ENCODE peak calls at places on chromosome 2, in ten cellular contexts. One of them, this sample, is unnamed.

GRCh38 chr2:141711627-141712026 is 419.2 kb downstream of the LRP1B start:
- DNase-seq in breast epithelium: no peak
- DNase-seq in IMR-90: no peak
- DNase-seq in K562: no peak
- DNase-seq in thyroid gland: no peak
- DNase-seq in heart left ventricle: no peak
- DNase-seq in endothelial cell of umbilical vein: no peak
- DNase-seq in ovary: no peak
- DNase-seq in vagina: no peak
- DNase-seq in upper lobe of left lung: no peak
- DNase-seq in this sample: no peak

GRCh38 chr2:16226942-16227664 is 286.8 kb downstream of the MYCN start:
- DNase-seq in breast epithelium: peak; percentile 21
- DNase-seq in IMR-90: no peak
- DNase-seq in K562: no peak
- DNase-seq in thyroid gland: peak; percentile 87
- DNase-seq in heart left ventricle: no peak
- DNase-seq in endothelial cell of umbilical vein: no peak
- DNase-seq in ovary: no peak
- DNase-seq in vagina: no peak
- DNase-seq in upper lobe of left lung: no peak
- DNase-seq in this sample: no peak

GRCh38 chr2:68336192-68336591 is 16.4 kb upstream of the CNRIP1 start:
- DNase-seq in breast epithelium: no peak
- DNase-seq in IMR-90: peak; percentile 83
- DNase-seq in K562: no peak
- DNase-seq in thyroid gland: no peak
- DNase-seq in heart left ventricle: no peak
- DNase-seq in endothelial cell of umbilical vein: peak; percentile 4
- DNase-seq in ovary: no peak
- DNase-seq in vagina: no peak
- DNase-seq in upper lobe of left lung: no peak
- DNase-seq in this sample: no peak

GRCh38 chr2:228768818-228769217 is 502.3 kb downstream of the PID1 start:
- DNase-seq in breast epithelium: no peak
- DNase-seq in IMR-90: peak; percentile 64
- DNase-seq in K562: no peak
- DNase-seq in thyroid gland: no peak
- DNase-seq in heart left ventricle: no peak
- DNase-seq in endothelial cell of umbilical vein: no peak
- DNase-seq in ovary: no peak
- DNase-seq in vagina: no peak
- DNase-seq in upper lobe of left lung: no peak
- DNase-seq in this sample: no peak

GRCh38 chr2:32355976-32356734 is 668 bp upstream of the BIRC6 start:
- DNase-seq in breast epithelium: no peak
- DNase-seq in IMR-90: no peak
- DNase-seq in K562: no peak
- DNase-seq in thyroid gland: no peak
- DNase-seq in heart left ventricle: no peak
- DNase-seq in endothelial cell of umbilical vein: no peak
- DNase-seq in ovary: no peak
- DNase-seq in vagina: no peak
- DNase-seq in upper lobe of left lung: no peak
- DNase-seq in this sample: no peak

GRCh38 chr2:51213826-51214225 is 181.9 kb upstream of the NRXN1 start:
- DNase-seq in breast epithelium: no peak
- DNase-seq in IMR-90: peak; percentile 54
- DNase-seq in K562: no peak
- DNase-seq in thyroid gland: no peak
- DNase-seq in heart left ventricle: no peak
- DNase-seq in endothelial cell of umbilical vein: no peak
- DNase-seq in ovary: no peak
- DNase-seq in vagina: no peak
- DNase-seq in upper lobe of left lung: no peak
- DNase-seq in this sample: no peak

GRCh38 chr2:99949963-99950362 is 192.4 kb downstream of the AFF3 start:
- DNase-seq in breast epithelium: no peak
- DNase-seq in IMR-90: no peak
- DNase-seq in K562: no peak
- DNase-seq in thyroid gland: no peak
- DNase-seq in heart left ventricle: no peak
- DNase-seq in endothelial cell of umbilical vein: no peak
- DNase-seq in ovary: no peak
- DNase-seq in vagina: no peak
- DNase-seq in upper lobe of left lung: no peak
- DNase-seq in this sample: no peak

GRCh38 chr2:189528617-189529016 is 52.0 kb downstream of the SLC40A1 start:
- DNase-seq in breast epithelium: no peak
- DNase-seq in IMR-90: no peak
- DNase-seq in K562: no peak
- DNase-seq in thyroid gland: no peak
- DNase-seq in heart left ventricle: no peak
- DNase-seq in endothelial cell of umbilical vein: peak; percentile 88
- DNase-seq in ovary: no peak
- DNase-seq in vagina: no peak
- DNase-seq in upper lobe of left lung: no peak
- DNase-seq in this sample: no peak

GRCh38 chr2:99450199-99450598 is 39.6 kb downstream of the REV1 start:
- DNase-seq in breast epithelium: no peak
- DNase-seq in IMR-90: no peak
- DNase-seq in K562: no peak
- DNase-seq in thyroid gland: no peak
- DNase-seq in heart left ventricle: no peak
- DNase-seq in endothelial cell of umbilical vein: no peak
- DNase-seq in ovary: no peak
- DNase-seq in vagina: no peak
- DNase-seq in upper lobe of left lung: no peak
- DNase-seq in this sample: no peak

GRCh38 chr2:196987654-196988364 is 61.3 kb upstream of the PGAP1 start:
- DNase-seq in breast epithelium: no peak
- DNase-seq in IMR-90: peak; percentile 98
- DNase-seq in K562: peak; percentile 17
- DNase-seq in thyroid gland: no peak
- DNase-seq in heart left ventricle: no peak
- DNase-seq in endothelial cell of umbilical vein: peak; percentile 98
- DNase-seq in ovary: peak; percentile 49
- DNase-seq in vagina: no peak
- DNase-seq in upper lobe of left lung: no peak
- DNase-seq in this sample: peak; percentile 70

DNA sequence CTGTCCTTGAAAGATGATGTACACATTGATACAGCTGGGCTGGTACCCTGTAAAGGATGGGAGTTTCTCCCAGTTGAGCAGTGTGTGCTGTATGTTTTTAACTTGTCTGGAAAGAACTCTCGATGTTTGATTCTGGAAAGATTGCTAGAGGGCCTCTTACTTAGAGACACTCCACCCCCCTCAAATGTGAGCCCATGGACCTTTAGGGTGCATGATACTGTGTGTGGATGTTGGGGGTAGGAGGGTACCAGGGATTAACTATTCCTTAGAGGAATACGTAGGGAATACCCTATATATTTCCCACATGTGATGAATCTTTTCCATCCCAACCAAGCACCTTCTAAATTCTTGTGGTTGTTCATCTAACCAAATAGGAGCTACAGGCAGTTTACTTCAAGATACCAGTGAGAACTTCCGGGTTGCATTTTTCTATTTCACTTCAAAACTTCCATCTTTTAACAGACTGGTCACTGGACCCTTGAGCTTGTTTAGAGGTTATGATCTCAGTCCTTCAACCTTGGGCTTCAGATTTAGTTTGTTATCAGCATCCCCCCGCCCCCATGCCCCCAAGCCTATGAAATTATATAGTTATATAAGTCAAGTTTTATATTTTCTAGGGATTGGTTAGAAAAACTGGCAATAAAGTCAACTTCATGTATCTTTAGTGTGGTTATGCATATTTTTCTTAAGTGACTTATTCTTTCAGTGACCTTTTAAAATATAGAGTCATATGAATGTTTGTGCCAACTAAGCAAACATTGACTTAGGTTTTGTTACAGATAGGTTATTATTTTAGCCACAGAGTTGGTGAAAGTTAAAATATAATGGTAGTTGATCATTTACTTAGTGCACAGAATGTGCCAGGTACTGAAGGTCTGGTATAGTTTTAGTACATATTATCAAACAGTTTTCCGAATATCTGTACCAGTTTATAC is 18.2 kb downstream of the AFTPH start:
- DNase-seq in breast epithelium: no peak
- DNase-seq in IMR-90: no peak
- DNase-seq in K562: no peak
- DNase-seq in thyroid gland: no peak
- DNase-seq in heart left ventricle: no peak
- DNase-seq in endothelial cell of umbilical vein: no peak
- DNase-seq in ovary: no peak
- DNase-seq in vagina: no peak
- DNase-seq in upper lobe of left lung: no peak
- DNase-seq in this sample: no peak
- H3K4me1 ChIP-seq in breast epithelium: no peaks in the 10 kb centered on the region
- H3K4me1 ChIP-seq in IMR-90: peaks cover 5% of the 10 kb centered on the region
- H3K4me1 ChIP-seq in K562: no peaks in the 10 kb centered on the region
- H3K4me1 ChIP-seq in thyroid gland: peaks cover 12% of the 10 kb centered on the region
- H3K4me1 ChIP-seq in heart left ventricle: peaks cover 6% of the 10 kb centered on the region
- H3K4me1 ChIP-seq in endothelial cell of umbilical vein: no peaks in the 10 kb centered on the region
- H3K4me1 ChIP-seq in ovary: no peaks in the 10 kb centered on the region
- H3K4me1 ChIP-seq in vagina: peaks cover 13% of the 10 kb centered on the region
- H3K4me1 ChIP-seq in upper lobe of left lung: peaks cover 19% of the 10 kb centered on the region
- H3K4me1 ChIP-seq in this sample: peaks cover 23% of the 10 kb centered on the region

DNA sequence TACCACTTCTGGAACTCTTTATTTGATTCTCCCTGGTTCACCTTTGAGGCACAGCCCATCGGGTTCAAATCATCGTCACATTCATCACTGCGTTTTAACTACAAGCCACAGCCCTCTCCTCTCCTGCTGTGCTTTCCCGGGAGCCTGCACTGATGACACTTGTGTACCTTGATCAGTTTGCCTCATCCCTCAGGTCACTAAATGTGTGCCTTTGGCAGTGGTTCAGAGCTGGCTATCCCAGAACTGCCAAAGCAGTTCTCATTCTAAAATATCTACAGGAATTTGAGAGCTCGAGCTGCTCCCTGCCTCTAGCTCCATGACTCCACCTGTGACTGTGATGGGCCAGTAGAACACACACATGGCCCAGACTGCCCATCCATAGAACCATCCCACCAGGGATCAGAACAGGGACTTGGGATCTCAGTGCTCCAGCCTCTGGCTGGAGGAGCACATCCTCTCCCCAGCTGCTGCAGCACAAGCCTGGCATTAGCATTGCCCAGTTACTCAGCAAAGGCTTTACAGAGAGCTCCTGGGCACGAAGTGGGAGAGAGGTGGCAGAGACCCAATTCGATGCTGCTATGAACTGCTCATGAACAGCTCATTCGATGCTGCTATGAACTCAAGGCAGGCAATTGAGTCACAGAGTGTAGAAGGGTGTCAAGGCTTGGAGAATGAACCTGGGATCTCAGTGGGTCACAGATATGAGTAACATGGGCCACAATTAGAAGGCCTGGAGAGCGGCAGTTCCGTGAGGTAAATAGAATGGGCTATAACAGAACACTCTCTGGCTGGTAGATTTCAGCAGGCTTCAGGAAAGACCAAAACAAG is 41.9 kb downstream of the EVA1A start:
- DNase-seq in breast epithelium: no peak
- DNase-seq in IMR-90: peak; percentile 35
- DNase-seq in K562: no peak
- DNase-seq in thyroid gland: no peak
- DNase-seq in heart left ventricle: no peak
- DNase-seq in endothelial cell of umbilical vein: no peak
- DNase-seq in ovary: no peak
- DNase-seq in vagina: no peak
- DNase-seq in upper lobe of left lung: no peak
- DNase-seq in this sample: no peak
- TF ChIP-seq POLR2A in breast epithelium: no peak
- TF ChIP-seq POLR2A in IMR-90: no peak
- TF ChIP-seq POLR2A in K562: no peak
- TF ChIP-seq POLR2A in thyroid gland: no peak
- TF ChIP-seq POLR2A in heart left ventricle: no peak
- TF ChIP-seq POLR2A in endothelial cell of umbilical vein: no peak
- TF ChIP-seq POLR2A in ovary: no peak
- TF ChIP-seq POLR2A in vagina: no peak
- TF ChIP-seq POLR2A in upper lobe of left lung: no peak
- TF ChIP-seq POLR2A in this sample: no peak

DNA sequence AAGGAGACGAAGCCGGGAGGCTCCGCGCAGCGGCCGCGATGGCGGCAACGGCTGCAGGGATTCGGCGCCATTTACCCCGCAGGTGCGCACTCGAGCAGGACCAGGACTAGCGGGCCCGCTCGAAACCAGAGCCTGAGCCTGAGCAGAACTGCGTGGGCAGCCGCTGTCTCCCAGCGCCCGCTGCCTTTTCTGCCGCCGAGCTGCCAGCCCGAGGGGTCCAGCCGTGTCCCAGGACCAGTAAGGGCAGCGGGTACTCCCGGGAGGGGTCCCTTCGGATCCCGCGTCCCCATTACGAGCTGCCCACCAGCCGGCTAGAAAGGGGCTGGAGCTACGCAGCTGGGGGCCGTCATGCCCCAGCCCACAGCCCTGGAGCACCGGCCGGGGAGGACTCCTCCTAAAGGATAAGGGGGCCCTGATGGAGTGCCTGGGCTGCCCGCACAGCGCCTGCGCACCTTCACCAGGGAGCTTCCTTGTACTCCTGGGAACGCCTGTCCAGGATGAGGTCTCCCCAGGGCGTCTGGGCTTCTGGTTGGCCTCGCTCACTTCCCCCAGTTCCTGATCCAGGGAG is 9.9 kb downstream of the ALPP start:
- DNase-seq in breast epithelium: no peak
- DNase-seq in IMR-90: no peak
- DNase-seq in K562: no peak
- DNase-seq in thyroid gland: no peak
- DNase-seq in heart left ventricle: peak; percentile 51
- DNase-seq in endothelial cell of umbilical vein: no peak
- DNase-seq in ovary: no peak
- DNase-seq in vagina: no peak
- DNase-seq in upper lobe of left lung: no peak
- DNase-seq in this sample: no peak
- H3K4me3 ChIP-seq in breast epithelium: no peak overlapping the region
- H3K4me3 ChIP-seq in IMR-90: no peak overlapping the region
- H3K4me3 ChIP-seq in K562: no peak overlapping the region
- H3K4me3 ChIP-seq in thyroid gland: no peak overlapping the region
- H3K4me3 ChIP-seq in heart left ventricle: no peak overlapping the region
- H3K4me3 ChIP-seq in endothelial cell of umbilical vein: no peak overlapping the region
- H3K4me3 ChIP-seq in ovary: no peak overlapping the region
- H3K4me3 ChIP-seq in vagina: no peak overlapping the region
- H3K4me3 ChIP-seq in upper lobe of left lung: peak overlapping the region; percentile 9
- H3K4me3 ChIP-seq in this sample: no peak overlapping the region

GRCh38 chr2:206535587-206535986 is 92.3 kb downstream of the ADAM23 start:
- DNase-seq in breast epithelium: no peak
- DNase-seq in IMR-90: no peak
- DNase-seq in K562: no peak
- DNase-seq in thyroid gland: no peak
- DNase-seq in heart left ventricle: no peak
- DNase-seq in endothelial cell of umbilical vein: no peak
- DNase-seq in ovary: no peak
- DNase-seq in vagina: no peak
- DNase-seq in upper lobe of left lung: no peak
- DNase-seq in this sample: no peak

GRCh38 chr2:206531996-206532543 is 88.7 kb downstream of the ADAM23 start:
- DNase-seq in breast epithelium: no peak
- DNase-seq in IMR-90: peak; percentile 29
- DNase-seq in K562: no peak
- DNase-seq in thyroid gland: no peak
- DNase-seq in heart left ventricle: no peak
- DNase-seq in endothelial cell of umbilical vein: no peak
- DNase-seq in ovary: no peak
- DNase-seq in vagina: no peak
- DNase-seq in upper lobe of left lung: no peak
- DNase-seq in this sample: peak; percentile 49

GRCh38 chr2:206533977-206534376 is 90.6 kb downstream of the ADAM23 start:
- DNase-seq in breast epithelium: no peak
- DNase-seq in IMR-90: no peak
- DNase-seq in K562: no peak
- DNase-seq in thyroid gland: no peak
- DNase-seq in heart left ventricle: no peak
- DNase-seq in endothelial cell of umbilical vein: no peak
- DNase-seq in ovary: no peak
- DNase-seq in vagina: no peak
- DNase-seq in upper lobe of left lung: no peak
- DNase-seq in this sample: no peak
- H3K4me1 ChIP-seq in breast epithelium: no peaks in the 10 kb centered on the region
- H3K4me1 ChIP-seq in IMR-90: no peaks in the 10 kb centered on the region
- H3K4me1 ChIP-seq in K562: no peaks in the 10 kb centered on the region
- H3K4me1 ChIP-seq in thyroid gland: no peaks in the 10 kb centered on the region
- H3K4me1 ChIP-seq in heart left ventricle: no peaks in the 10 kb centered on the region
- H3K4me1 ChIP-seq in endothelial cell of umbilical vein: no peaks in the 10 kb centered on the region
- H3K4me1 ChIP-seq in ovary: no peaks in the 10 kb centered on the region
- H3K4me1 ChIP-seq in vagina: no peaks in the 10 kb centered on the region
- H3K4me1 ChIP-seq in upper lobe of left lung: no peaks in the 10 kb centered on the region
- H3K4me1 ChIP-seq in this sample: no peaks in the 10 kb centered on the region